ENCODE peak calls at places on chromosomes 6 and 20, in eight cellular contexts. H is activated CD4-positive, alpha-beta memory T cell treated with anti-CD3 and anti-CD28 coated beads for 36 hours; V is AG08396; L is fibroblast of gingiva; N is midbrain; Y is head of caudate nucleus; K is stimulated activated CD4-positive, alpha-beta T cell treated with anti-CD3 and anti-CD28 coated beads, Interleukin-4, amount 100 ng/mL, for 1 hour; Z is mammary epithelial cell. X is an unnamed sample.

GRCh38 chr6:37218061-37218460 is 39.5 kb upstream of the TBC1D22B start:
- DNase-seq in V (no peak), Y (no peak), Z (no peak), H (no peak), N (no peak), K (no peak), L (no peak), X (no peak)

GRCh38 chr20:36055145-36055544 is 86.8 kb downstream of the CNBD2 start:
- DNase-seq in K (no peak), H (no peak), Y (no peak), Z (no peak), L (no peak), V (no peak), N (no peak), X (no peak)

GRCh38 chr6:76703285-76703684 is 630.8 kb upstream of the IMPG1 start:
- DNase-seq in Y (no peak), N (no peak), V (no peak), L (no peak), K (no peak), H (no peak), Z (no peak), X (no peak)

GRCh38 chr6:32774428-32774827 is 11.1 kb upstream of the HLA-DQB2 start:
- DNase-seq in Z (peak; percentile 76), Y (no peak), H (no peak), V (no peak), N (no peak), L (no peak), K (no peak), X (no peak)

GRCh38 chr6:170139531-170139930 is 151.3 kb downstream of the DLL1 start:
- DNase-seq in Y (peak; percentile 2), N (no peak), V (no peak), K (no peak), H (peak; percentile 3), Z (no peak), L (no peak), X (no peak)

GRCh38 chr20:57040924-57041323 is 225.5 kb downstream of the BMP7 start:
- DNase-seq in N (no peak), Z (peak; percentile 51), L (peak; percentile 75), K (no peak), Y (no peak), V (peak; percentile 42), H (no peak), X (peak; percentile 76)

GRCh38 chr6:166461821-166462460 is 79.2 kb upstream of the MPC1 start:
- DNase-seq in V (no peak), N (no peak), H (no peak), L (no peak), K (no peak), Z (no peak), Y (no peak), X (no peak)

GRCh38 chr6:144536079-144536478 is 250.9 kb downstream of the UTRN start:
- DNase-seq in K (no peak), H (no peak), N (no peak), Y (no peak), L (no peak), V (no peak), Z (no peak), X (no peak)

GRCh38 chr6:156943167-156943566 is 166.0 kb downstream of the ARID1B start:
- DNase-seq in Y (no peak), L (peak; percentile 64), N (no peak), K (no peak), V (no peak), Z (no peak), H (no peak), X (no peak)

GRCh38 chr6:48061630-48062029 is 49.4 kb downstream of the PTCHD4 start:
- DNase-seq in K (no peak), L (peak; percentile 61), Z (peak; percentile 58), V (peak; percentile 12), N (no peak), Y (no peak), H (no peak), X (peak; percentile 14)

GRCh38 chr6:159080217-159080976 is 35.6 kb upstream of the TAGAP start:
- DNase-seq in H (peak; percentile 54), N (no peak), Y (no peak), K (no peak), L (no peak), V (no peak), Z (no peak), X (no peak)

GRCh38 chr20:56445130-56445529 is 23.3 kb upstream of the RTF2 start:
- DNase-seq in V (no peak), N (no peak), L (no peak), K (no peak), Y (no peak), H (no peak), Z (no peak), X (no peak)

GRCh38 chr6:30591008-30591407 is 19.8 kb downstream of the ABCF1 start:
- DNase-seq in Z (peak; percentile 87), K (no peak), L (no peak), Y (no peak), V (peak; percentile 71), H (no peak), N (no peak), X (peak; percentile 69)

GRCh38 chr6:37758647-37759046 is 60.9 kb upstream of the ZFAND3 start:
- DNase-seq in Z (no peak), H (no peak), Y (no peak), V (no peak), N (no peak), K (no peak), L (no peak), X (no peak)

GRCh38 chr20:46127396-46128010 is 9.4 kb downstream of the CD40 start:
- DNase-seq in H (no peak), N (no peak), K (no peak), V (no peak), L (no peak), Y (no peak), Z (no peak), X (no peak)